ENCODE peak calls at places on chromosomes 5 and 9, in nine cellular contexts. One of them, this sample, is unnamed.

GRCh38 chr9:70609542-70610286 is 195.3 kb upstream of the KLF9 start:
- DNase-seq in stimulated activated CD4-positive, alpha-beta T cell treated with anti-CD3 and anti-CD28 coated beads, Interleukin-2, amount 100 ng/mL, for 24 hours: no peak
- DNase-seq in AG09309: peak
- DNase-seq in iPS DF 19.7: no peak
- DNase-seq in stimulated activated naive CD8-positive, alpha-beta T cell treated with anti-CD3 and anti-CD28 coated beads, Interleukin-15, amount 100 ng/mL, for 72 hours: no peak
- DNase-seq in T-helper 2 cell: no peak
- DNase-seq in GM12891: no peak
- DNase-seq in MCF 10A: peak
- DNase-seq in iPS-NIHi11: no peak
- DNase-seq in this sample: no peak

GRCh38 chr5:169913479-169913878 is 66.8 kb downstream of the INSYN2B start:
- DNase-seq in AG09309: no peak
- DNase-seq in iPS DF 19.7: no peak
- DNase-seq in stimulated activated naive CD8-positive, alpha-beta T cell treated with anti-CD3 and anti-CD28 coated beads, Interleukin-15, amount 100 ng/mL, for 72 hours: no peak
- DNase-seq in GM12891: no peak
- DNase-seq in iPS-NIHi11: no peak
- DNase-seq in stimulated activated CD4-positive, alpha-beta T cell treated with anti-CD3 and anti-CD28 coated beads, Interleukin-2, amount 100 ng/mL, for 24 hours: no peak
- DNase-seq in MCF 10A: peak
- DNase-seq in T-helper 2 cell: no peak
- DNase-seq in this sample: no peak

GRCh38 chr9:3809724-3810123 is 283.9 kb upstream of the RFX3 start:
- DNase-seq in iPS DF 19.7: no peak
- DNase-seq in stimulated activated naive CD8-positive, alpha-beta T cell treated with anti-CD3 and anti-CD28 coated beads, Interleukin-15, amount 100 ng/mL, for 72 hours: no peak
- DNase-seq in iPS-NIHi11: no peak
- DNase-seq in MCF 10A: peak
- DNase-seq in T-helper 2 cell: no peak
- DNase-seq in GM12891: no peak
- DNase-seq in stimulated activated CD4-positive, alpha-beta T cell treated with anti-CD3 and anti-CD28 coated beads, Interleukin-2, amount 100 ng/mL, for 24 hours: no peak
- DNase-seq in AG09309: no peak
- DNase-seq in this sample: no peak

GRCh38 chr5:2021484-2022176 is 138.9 kb upstream of the IRX4 start:
- DNase-seq in iPS DF 19.7: no peak
- DNase-seq in MCF 10A: no peak
- DNase-seq in stimulated activated naive CD8-positive, alpha-beta T cell treated with anti-CD3 and anti-CD28 coated beads, Interleukin-15, amount 100 ng/mL, for 72 hours: no peak
- DNase-seq in iPS-NIHi11: no peak
- DNase-seq in AG09309: no peak
- DNase-seq in T-helper 2 cell: no peak
- DNase-seq in stimulated activated CD4-positive, alpha-beta T cell treated with anti-CD3 and anti-CD28 coated beads, Interleukin-2, amount 100 ng/mL, for 24 hours: no peak
- DNase-seq in GM12891: no peak
- DNase-seq in this sample: peak

GRCh38 chr5:150179221-150179620 is 10.6 kb upstream of the SLC6A7 start:
- DNase-seq in AG09309: no peak
- DNase-seq in T-helper 2 cell: no peak
- DNase-seq in iPS DF 19.7: no peak
- DNase-seq in stimulated activated naive CD8-positive, alpha-beta T cell treated with anti-CD3 and anti-CD28 coated beads, Interleukin-15, amount 100 ng/mL, for 72 hours: no peak
- DNase-seq in iPS-NIHi11: no peak
- DNase-seq in GM12891: no peak
- DNase-seq in stimulated activated CD4-positive, alpha-beta T cell treated with anti-CD3 and anti-CD28 coated beads, Interleukin-2, amount 100 ng/mL, for 24 hours: no peak
- DNase-seq in MCF 10A: no peak
- DNase-seq in this sample: no peak

GRCh38 chr5:16889203-16889971 is 46.7 kb downstream of the MYO10 start:
- DNase-seq in T-helper 2 cell: no peak
- DNase-seq in AG09309: peak
- DNase-seq in MCF 10A: peak
- DNase-seq in iPS DF 19.7: no peak
- DNase-seq in GM12891: no peak
- DNase-seq in stimulated activated CD4-positive, alpha-beta T cell treated with anti-CD3 and anti-CD28 coated beads, Interleukin-2, amount 100 ng/mL, for 24 hours: no peak
- DNase-seq in iPS-NIHi11: no peak
- DNase-seq in stimulated activated naive CD8-positive, alpha-beta T cell treated with anti-CD3 and anti-CD28 coated beads, Interleukin-15, amount 100 ng/mL, for 72 hours: no peak
- DNase-seq in this sample: no peak

GRCh38 chr5:160165137-160166068 is 46.2 kb upstream of the PWWP2A start:
- DNase-seq in T-helper 2 cell: no peak
- DNase-seq in MCF 10A: peak
- DNase-seq in AG09309: peak
- DNase-seq in stimulated activated naive CD8-positive, alpha-beta T cell treated with anti-CD3 and anti-CD28 coated beads, Interleukin-15, amount 100 ng/mL, for 72 hours: no peak
- DNase-seq in GM12891: no peak
- DNase-seq in stimulated activated CD4-positive, alpha-beta T cell treated with anti-CD3 and anti-CD28 coated beads, Interleukin-2, amount 100 ng/mL, for 24 hours: no peak
- DNase-seq in iPS-NIHi11: peak
- DNase-seq in iPS DF 19.7: no peak
- DNase-seq in this sample: peak

GRCh38 chr5:122515709-122516431 is 203.8 kb downstream of the SNCAIP start:
- DNase-seq in iPS-NIHi11: peak
- DNase-seq in stimulated activated CD4-positive, alpha-beta T cell treated with anti-CD3 and anti-CD28 coated beads, Interleukin-2, amount 100 ng/mL, for 24 hours: no peak
- DNase-seq in MCF 10A: peak
- DNase-seq in AG09309: peak
- DNase-seq in stimulated activated naive CD8-positive, alpha-beta T cell treated with anti-CD3 and anti-CD28 coated beads, Interleukin-15, amount 100 ng/mL, for 72 hours: no peak
- DNase-seq in T-helper 2 cell: no peak
- DNase-seq in GM12891: peak
- DNase-seq in iPS DF 19.7: peak
- DNase-seq in this sample: no peak

GRCh38 chr5:10825897-10826644 is 65.0 kb upstream of the DAP start:
- DNase-seq in AG09309: no peak
- DNase-seq in GM12891: no peak
- DNase-seq in stimulated activated CD4-positive, alpha-beta T cell treated with anti-CD3 and anti-CD28 coated beads, Interleukin-2, amount 100 ng/mL, for 24 hours: no peak
- DNase-seq in stimulated activated naive CD8-positive, alpha-beta T cell treated with anti-CD3 and anti-CD28 coated beads, Interleukin-15, amount 100 ng/mL, for 72 hours: no peak
- DNase-seq in MCF 10A: no peak
- DNase-seq in iPS DF 19.7: no peak
- DNase-seq in iPS-NIHi11: peak
- DNase-seq in T-helper 2 cell: no peak
- DNase-seq in this sample: no peak

GRCh38 chr5:62779010-62779422 is 200.4 kb downstream of the LRRC70 start:
- DNase-seq in AG09309: peak
- DNase-seq in iPS-NIHi11: peak
- DNase-seq in MCF 10A: peak
- DNase-seq in GM12891: peak
- DNase-seq in iPS DF 19.7: no peak
- DNase-seq in stimulated activated naive CD8-positive, alpha-beta T cell treated with anti-CD3 and anti-CD28 coated beads, Interleukin-15, amount 100 ng/mL, for 72 hours: no peak
- DNase-seq in T-helper 2 cell: no peak
- DNase-seq in stimulated activated CD4-positive, alpha-beta T cell treated with anti-CD3 and anti-CD28 coated beads, Interleukin-2, amount 100 ng/mL, for 24 hours: no peak
- DNase-seq in this sample: no peak

GRCh38 chr5:42620579-42621216 is 135.9 kb upstream of the CCDC152 start:
- DNase-seq in stimulated activated naive CD8-positive, alpha-beta T cell treated with anti-CD3 and anti-CD28 coated beads, Interleukin-15, amount 100 ng/mL, for 72 hours: no peak
- DNase-seq in iPS DF 19.7: no peak
- DNase-seq in GM12891: no peak
- DNase-seq in stimulated activated CD4-positive, alpha-beta T cell treated with anti-CD3 and anti-CD28 coated beads, Interleukin-2, amount 100 ng/mL, for 24 hours: no peak
- DNase-seq in MCF 10A: peak
- DNase-seq in AG09309: no peak
- DNase-seq in T-helper 2 cell: no peak
- DNase-seq in iPS-NIHi11: no peak
- DNase-seq in this sample: no peak

GRCh38 chr9:91334053-91334452 is 27.7 kb downstream of the AUH start:
- DNase-seq in GM12891: no peak
- DNase-seq in AG09309: no peak
- DNase-seq in iPS-NIHi11: no peak
- DNase-seq in iPS DF 19.7: no peak
- DNase-seq in stimulated activated CD4-positive, alpha-beta T cell treated with anti-CD3 and anti-CD28 coated beads, Interleukin-2, amount 100 ng/mL, for 24 hours: no peak
- DNase-seq in T-helper 2 cell: no peak
- DNase-seq in MCF 10A: peak
- DNase-seq in stimulated activated naive CD8-positive, alpha-beta T cell treated with anti-CD3 and anti-CD28 coated beads, Interleukin-15, amount 100 ng/mL, for 72 hours: no peak
- DNase-seq in this sample: no peak

GRCh38 chr5:168176941-168177340 is 114.5 kb upstream of the WWC1 start:
- DNase-seq in AG09309: no peak
- DNase-seq in iPS-NIHi11: no peak
- DNase-seq in MCF 10A: no peak
- DNase-seq in GM12891: no peak
- DNase-seq in T-helper 2 cell: no peak
- DNase-seq in stimulated activated CD4-positive, alpha-beta T cell treated with anti-CD3 and anti-CD28 coated beads, Interleukin-2, amount 100 ng/mL, for 24 hours: no peak
- DNase-seq in stimulated activated naive CD8-positive, alpha-beta T cell treated with anti-CD3 and anti-CD28 coated beads, Interleukin-15, amount 100 ng/mL, for 72 hours: no peak
- DNase-seq in iPS DF 19.7: no peak
- DNase-seq in this sample: no peak

GRCh38 chr5:133423031-133423617 is 189.2 kb downstream of the FSTL4 start:
- DNase-seq in stimulated activated CD4-positive, alpha-beta T cell treated with anti-CD3 and anti-CD28 coated beads, Interleukin-2, amount 100 ng/mL, for 24 hours: no peak
- DNase-seq in MCF 10A: no peak
- DNase-seq in iPS-NIHi11: no peak
- DNase-seq in iPS DF 19.7: no peak
- DNase-seq in GM12891: no peak
- DNase-seq in stimulated activated naive CD8-positive, alpha-beta T cell treated with anti-CD3 and anti-CD28 coated beads, Interleukin-15, amount 100 ng/mL, for 72 hours: no peak
- DNase-seq in AG09309: no peak
- DNase-seq in T-helper 2 cell: no peak
- DNase-seq in this sample: no peak

GRCh38 chr5:132364319-132364718 is 5.2 kb upstream of the SLC22A5 start:
- DNase-seq in GM12891: no peak
- DNase-seq in MCF 10A: peak
- DNase-seq in iPS DF 19.7: no peak
- DNase-seq in stimulated activated CD4-positive, alpha-beta T cell treated with anti-CD3 and anti-CD28 coated beads, Interleukin-2, amount 100 ng/mL, for 24 hours: no peak
- DNase-seq in stimulated activated naive CD8-positive, alpha-beta T cell treated with anti-CD3 and anti-CD28 coated beads, Interleukin-15, amount 100 ng/mL, for 72 hours: no peak
- DNase-seq in AG09309: peak
- DNase-seq in T-helper 2 cell: no peak
- DNase-seq in iPS-NIHi11: no peak
- DNase-seq in this sample: no peak

GRCh38 chr5:27315541-27316282 is 277.3 kb upstream of the CDH9 start:
- DNase-seq in stimulated activated naive CD8-positive, alpha-beta T cell treated with anti-CD3 and anti-CD28 coated beads, Interleukin-15, amount 100 ng/mL, for 72 hours: no peak
- DNase-seq in iPS-NIHi11: peak
- DNase-seq in GM12891: no peak
- DNase-seq in AG09309: peak
- DNase-seq in T-helper 2 cell: no peak
- DNase-seq in MCF 10A: peak
- DNase-seq in iPS DF 19.7: no peak
- DNase-seq in stimulated activated CD4-positive, alpha-beta T cell treated with anti-CD3 and anti-CD28 coated beads, Interleukin-2, amount 100 ng/mL, for 24 hours: no peak
- DNase-seq in this sample: no peak

GRCh38 chr9:135692410-135692809 is 6.9 kb downstream of the SOHLH1 start:
- DNase-seq in MCF 10A: peak
- DNase-seq in T-helper 2 cell: no peak
- DNase-seq in stimulated activated naive CD8-positive, alpha-beta T cell treated with anti-CD3 and anti-CD28 coated beads, Interleukin-15, amount 100 ng/mL, for 72 hours: no peak
- DNase-seq in AG09309: no peak
- DNase-seq in iPS-NIHi11: peak
- DNase-seq in iPS DF 19.7: no peak
- DNase-seq in GM12891: no peak
- DNase-seq in stimulated activated CD4-positive, alpha-beta T cell treated with anti-CD3 and anti-CD28 coated beads, Interleukin-2, amount 100 ng/mL, for 24 hours: no peak
- DNase-seq in this sample: no peak

GRCh38 chr5:179268966-179269693 is 76.1 kb downstream of the ADAMTS2 start:
- DNase-seq in AG09309: no peak
- DNase-seq in stimulated activated CD4-positive, alpha-beta T cell treated with anti-CD3 and anti-CD28 coated beads, Interleukin-2, amount 100 ng/mL, for 24 hours: no peak
- DNase-seq in GM12891: no peak
- DNase-seq in T-helper 2 cell: no peak
- DNase-seq in iPS-NIHi11: no peak
- DNase-seq in stimulated activated naive CD8-positive, alpha-beta T cell treated with anti-CD3 and anti-CD28 coated beads, Interleukin-15, amount 100 ng/mL, for 72 hours: no peak
- DNase-seq in MCF 10A: no peak
- DNase-seq in iPS DF 19.7: no peak
- DNase-seq in this sample: peak

GRCh38 chr5:75734913-75735789 is 17.9 kb upstream of the POC5 start:
- DNase-seq in MCF 10A: peak
- DNase-seq in stimulated activated naive CD8-positive, alpha-beta T cell treated with anti-CD3 and anti-CD28 coated beads, Interleukin-15, amount 100 ng/mL, for 72 hours: no peak
- DNase-seq in GM12891: no peak
- DNase-seq in iPS DF 19.7: peak
- DNase-seq in T-helper 2 cell: no peak
- DNase-seq in iPS-NIHi11: peak
- DNase-seq in AG09309: no peak
- DNase-seq in stimulated activated CD4-positive, alpha-beta T cell treated with anti-CD3 and anti-CD28 coated beads, Interleukin-2, amount 100 ng/mL, for 24 hours: no peak
- DNase-seq in this sample: no peak

GRCh38 chr5:97842687-97843086 is 659.6 kb upstream of the RIOK2 start:
- DNase-seq in stimulated activated naive CD8-positive, alpha-beta T cell treated with anti-CD3 and anti-CD28 coated beads, Interleukin-15, amount 100 ng/mL, for 72 hours: no peak
- DNase-seq in iPS-NIHi11: no peak
- DNase-seq in GM12891: no peak
- DNase-seq in stimulated activated CD4-positive, alpha-beta T cell treated with anti-CD3 and anti-CD28 coated beads, Interleukin-2, amount 100 ng/mL, for 24 hours: no peak
- DNase-seq in iPS DF 19.7: no peak
- DNase-seq in MCF 10A: no peak
- DNase-seq in AG09309: no peak
- DNase-seq in T-helper 2 cell: no peak
- DNase-seq in this sample: no peak

GRCh38 chr5:86101966-86102365 is 515.8 kb upstream of the COX7C start:
- DNase-seq in AG09309: no peak
- DNase-seq in stimulated activated CD4-positive, alpha-beta T cell treated with anti-CD3 and anti-CD28 coated beads, Interleukin-2, amount 100 ng/mL, for 24 hours: no peak
- DNase-seq in iPS-NIHi11: no peak
- DNase-seq in iPS DF 19.7: no peak
- DNase-seq in T-helper 2 cell: no peak
- DNase-seq in MCF 10A: no peak
- DNase-seq in GM12891: no peak
- DNase-seq in stimulated activated naive CD8-positive, alpha-beta T cell treated with anti-CD3 and anti-CD28 coated beads, Interleukin-15, amount 100 ng/mL, for 72 hours: no peak
- DNase-seq in this sample: no peak

GRCh38 chr9:113912816-113913215 is 36.7 kb downstream of the ZNF618 start:
- DNase-seq in AG09309: no peak
- DNase-seq in stimulated activated CD4-positive, alpha-beta T cell treated with anti-CD3 and anti-CD28 coated beads, Interleukin-2, amount 100 ng/mL, for 24 hours: no peak
- DNase-seq in MCF 10A: no peak
- DNase-seq in iPS DF 19.7: no peak
- DNase-seq in stimulated activated naive CD8-positive, alpha-beta T cell treated with anti-CD3 and anti-CD28 coated beads, Interleukin-15, amount 100 ng/mL, for 72 hours: no peak
- DNase-seq in GM12891: no peak
- DNase-seq in T-helper 2 cell: no peak
- DNase-seq in iPS-NIHi11: no peak
- DNase-seq in this sample: no peak

GRCh38 chr9:133735415-133735775 is 2.8 kb downstream of the SARDH start:
- DNase-seq in MCF 10A: no peak
- DNase-seq in stimulated activated naive CD8-positive, alpha-beta T cell treated with anti-CD3 and anti-CD28 coated beads, Interleukin-15, amount 100 ng/mL, for 72 hours: no peak
- DNase-seq in stimulated activated CD4-positive, alpha-beta T cell treated with anti-CD3 and anti-CD28 coated beads, Interleukin-2, amount 100 ng/mL, for 24 hours: no peak
- DNase-seq in iPS DF 19.7: no peak
- DNase-seq in AG09309: no peak
- DNase-seq in iPS-NIHi11: no peak
- DNase-seq in T-helper 2 cell: no peak
- DNase-seq in GM12891: no peak
- DNase-seq in this sample: peak

GRCh38 chr9:127979015-127979332 is 1.8 kb downstream of the EEIG1 start:
- DNase-seq in MCF 10A: no peak
- DNase-seq in iPS-NIHi11: no peak
- DNase-seq in stimulated activated CD4-positive, alpha-beta T cell treated with anti-CD3 and anti-CD28 coated beads, Interleukin-2, amount 100 ng/mL, for 24 hours: no peak
- DNase-seq in T-helper 2 cell: no peak
- DNase-seq in iPS DF 19.7: no peak
- DNase-seq in stimulated activated naive CD8-positive, alpha-beta T cell treated with anti-CD3 and anti-CD28 coated beads, Interleukin-15, amount 100 ng/mL, for 72 hours: no peak
- DNase-seq in GM12891: no peak
- DNase-seq in AG09309: no peak
- DNase-seq in this sample: no peak

GRCh38 chr5:91194861-91195460 is 188.2 kb downstream of the ARRDC3 start:
- DNase-seq in T-helper 2 cell: no peak
- DNase-seq in MCF 10A: no peak
- DNase-seq in iPS-NIHi11: no peak
- DNase-seq in stimulated activated naive CD8-positive, alpha-beta T cell treated with anti-CD3 and anti-CD28 coated beads, Interleukin-15, amount 100 ng/mL, for 72 hours: no peak
- DNase-seq in stimulated activated CD4-positive, alpha-beta T cell treated with anti-CD3 and anti-CD28 coated beads, Interleukin-2, amount 100 ng/mL, for 24 hours: no peak
- DNase-seq in AG09309: no peak
- DNase-seq in iPS DF 19.7: no peak
- DNase-seq in GM12891: no peak
- DNase-seq in this sample: no peak

GRCh38 chr5:158451983-158452710 is 593.2 kb upstream of the CLINT1 start:
- DNase-seq in MCF 10A: no peak
- DNase-seq in GM12891: no peak
- DNase-seq in iPS-NIHi11: no peak
- DNase-seq in AG09309: no peak
- DNase-seq in stimulated activated CD4-positive, alpha-beta T cell treated with anti-CD3 and anti-CD28 coated beads, Interleukin-2, amount 100 ng/mL, for 24 hours: no peak
- DNase-seq in iPS DF 19.7: no peak
- DNase-seq in T-helper 2 cell: no peak
- DNase-seq in stimulated activated naive CD8-positive, alpha-beta T cell treated with anti-CD3 and anti-CD28 coated beads, Interleukin-15, amount 100 ng/mL, for 72 hours: no peak
- DNase-seq in this sample: no peak

GRCh38 chr9:130414910-130415746 is 29.6 kb upstream of the ASS1 start:
- DNase-seq in stimulated activated CD4-positive, alpha-beta T cell treated with anti-CD3 and anti-CD28 coated beads, Interleukin-2, amount 100 ng/mL, for 24 hours: no peak
- DNase-seq in AG09309: no peak
- DNase-seq in stimulated activated naive CD8-positive, alpha-beta T cell treated with anti-CD3 and anti-CD28 coated beads, Interleukin-15, amount 100 ng/mL, for 72 hours: no peak
- DNase-seq in GM12891: no peak
- DNase-seq in MCF 10A: no peak
- DNase-seq in T-helper 2 cell: no peak
- DNase-seq in iPS-NIHi11: no peak
- DNase-seq in iPS DF 19.7: no peak
- DNase-seq in this sample: no peak

GRCh38 chr5:135384898-135385297 is 14.1 kb downstream of the MACROH2A1 start:
- DNase-seq in AG09309: no peak
- DNase-seq in stimulated activated CD4-positive, alpha-beta T cell treated with anti-CD3 and anti-CD28 coated beads, Interleukin-2, amount 100 ng/mL, for 24 hours: no peak
- DNase-seq in stimulated activated naive CD8-positive, alpha-beta T cell treated with anti-CD3 and anti-CD28 coated beads, Interleukin-15, amount 100 ng/mL, for 72 hours: no peak
- DNase-seq in T-helper 2 cell: no peak
- DNase-seq in iPS-NIHi11: no peak
- DNase-seq in MCF 10A: no peak
- DNase-seq in GM12891: no peak
- DNase-seq in iPS DF 19.7: no peak
- DNase-seq in this sample: no peak

GRCh38 chr5:66410056-66410455 is 186.1 kb upstream of the MAST4 start:
- DNase-seq in stimulated activated naive CD8-positive, alpha-beta T cell treated with anti-CD3 and anti-CD28 coated beads, Interleukin-15, amount 100 ng/mL, for 72 hours: no peak
- DNase-seq in stimulated activated CD4-positive, alpha-beta T cell treated with anti-CD3 and anti-CD28 coated beads, Interleukin-2, amount 100 ng/mL, for 24 hours: no peak
- DNase-seq in T-helper 2 cell: no peak
- DNase-seq in iPS DF 19.7: no peak
- DNase-seq in AG09309: no peak
- DNase-seq in iPS-NIHi11: no peak
- DNase-seq in MCF 10A: no peak
- DNase-seq in GM12891: no peak
- DNase-seq in this sample: no peak

GRCh38 chr9:135413086-135413375 is 66.6 kb upstream of the PPP1R26 start:
- DNase-seq in iPS-NIHi11: no peak
- DNase-seq in GM12891: no peak
- DNase-seq in T-helper 2 cell: no peak
- DNase-seq in stimulated activated CD4-positive, alpha-beta T cell treated with anti-CD3 and anti-CD28 coated beads, Interleukin-2, amount 100 ng/mL, for 24 hours: no peak
- DNase-seq in iPS DF 19.7: no peak
- DNase-seq in stimulated activated naive CD8-positive, alpha-beta T cell treated with anti-CD3 and anti-CD28 coated beads, Interleukin-15, amount 100 ng/mL, for 72 hours: no peak
- DNase-seq in MCF 10A: no peak
- DNase-seq in AG09309: no peak
- DNase-seq in this sample: no peak

GRCh38 chr5:95406426-95407093 is 15.4 kb downstream of the FAM81B start:
- DNase-seq in GM12891: no peak
- DNase-seq in stimulated activated naive CD8-positive, alpha-beta T cell treated with anti-CD3 and anti-CD28 coated beads, Interleukin-15, amount 100 ng/mL, for 72 hours: no peak
- DNase-seq in T-helper 2 cell: no peak
- DNase-seq in AG09309: no peak
- DNase-seq in MCF 10A: peak
- DNase-seq in iPS DF 19.7: no peak
- DNase-seq in iPS-NIHi11: no peak
- DNase-seq in stimulated activated CD4-positive, alpha-beta T cell treated with anti-CD3 and anti-CD28 coated beads, Interleukin-2, amount 100 ng/mL, for 24 hours: no peak
- DNase-seq in this sample: no peak

This sample was measured in mesenteric fat pad.